ENCODE peak calls at places on chromosomes 7 and 10, in six cellular contexts. W, R, K, V, H and M are unnamed samples.

GRCh38 chr7:64634406-64635062 is 31.4 kb upstream of the ZNF107 start:
- DNase-seq in W (no peak), R (no peak), K (no peak), V (no peak), H (no peak), M (no peak)

GRCh38 chr7:128915841-128916642 is 5.5 kb upstream of the KCP start:
- DNase-seq in W (no peak), R (no peak), K (no peak), V (no peak), H (no peak), M (peak)

GRCh38 chr7:12571691-12572090 is 1.2 kb downstream of the SCIN start:
- DNase-seq in W (no peak), R (no peak), K (no peak), V (no peak), H (no peak), M (no peak)

GRCh38 chr10:129615921-129616525 is 149.0 kb downstream of the MGMT start:
- DNase-seq in W (no peak), R (no peak), K (no peak), V (no peak), H (no peak), M (no peak)

GRCh38 chr10:104809288-104810090 is 168.4 kb downstream of the SORCS3 start:
- DNase-seq in W (no peak), R (no peak), K (no peak), V (no peak), H (peak), M (no peak)

GRCh38 chr7:33757563-33758165 is 147.7 kb upstream of the BMPER start:
- DNase-seq in W (no peak), R (no peak), K (peak), V (peak), H (peak), M (no peak)

GRCh38 chr7:151011097-151011409 is 13.2 kb downstream of the ATG9B start:
- DNase-seq in W (no peak), R (no peak), K (no peak), V (no peak), H (no peak), M (no peak)

GRCh38 chr10:86216886-86217285 is 149.7 kb downstream of the GRID1 start:
- DNase-seq in W (no peak), R (no peak), K (no peak), V (no peak), H (no peak), M (no peak)

GRCh38 chr7:70387197-70387596 is 744.7 kb upstream of the GALNT17 start:
- DNase-seq in W (no peak), R (no peak), K (no peak), V (no peak), H (no peak), M (no peak)

GRCh38 chr10:78038105-78038504 is 4.4 kb downstream of the RPS24 start:
- DNase-seq in W (no peak), R (no peak), K (no peak), V (no peak), H (peak), M (peak)

GRCh38 chr7:155337946-155338631 is 40.4 kb downstream of the INSIG1 start:
- DNase-seq in W (no peak), R (no peak), K (no peak), V (no peak), H (no peak), M (no peak)

GRCh38 chr10:59770689-59771088 is 17.4 kb upstream of the MRLN start:
- DNase-seq in W (no peak), R (no peak), K (no peak), V (no peak), H (no peak), M (no peak)

GRCh38 chr10:89846786-89847185 is 145.4 kb downstream of the KIF20B start:
- DNase-seq in W (no peak), R (no peak), K (no peak), V (no peak), H (no peak), M (no peak)

GRCh38 chr10:3766046-3766761 is 18.8 kb downstream of the KLF6 start:
- DNase-seq in W (no peak), R (no peak), K (no peak), V (no peak), H (no peak), M (no peak)

GRCh38 chr7:131957338-131958025 is 401.1 kb upstream of the PODXL start:
- DNase-seq in W (no peak), R (no peak), K (no peak), V (no peak), H (no peak), M (no peak)

GRCh38 chr7:92602352-92603088 is 12.3 kb upstream of the FAM133B start:
- DNase-seq in W (no peak), R (no peak), K (no peak), V (no peak), H (peak), M (no peak)
- H3K27ac ChIP-seq in W (no peak), R (no peak), K (no peak), V (no peak), H (no peak), M (no peak)

GRCh38 chr10:6928531-6929080 is 348.5 kb upstream of the PRKCQ start:
- DNase-seq in W (no peak), R (no peak), K (no peak), V (peak), H (peak), M (no peak)
- H3K27ac ChIP-seq in W (peak), R (no peak), K (no peak), V (no peak), H (no peak), M (no peak)

DNA sequence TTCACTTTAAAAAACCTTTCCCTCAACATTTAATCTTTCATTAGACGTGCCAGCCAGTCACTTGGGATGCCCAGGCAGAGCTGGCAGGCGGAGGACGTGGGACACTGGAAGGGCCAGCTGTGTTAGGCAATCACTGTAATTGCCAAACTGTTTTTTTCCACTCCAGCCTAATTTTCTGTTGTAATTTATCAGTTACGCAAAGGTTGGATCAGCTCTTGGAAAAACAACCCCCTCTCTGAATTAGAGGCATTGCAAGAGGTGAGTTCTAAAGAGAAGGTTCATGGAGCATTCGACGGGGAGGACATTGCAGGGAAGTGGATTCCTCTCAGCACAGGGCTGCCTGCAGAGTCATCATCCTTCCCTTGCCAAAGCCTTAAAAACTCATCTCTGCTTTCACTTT is 272.5 kb upstream of the RNF32 start:
- DNase-seq in W (no peak), R (no peak), K (no peak), V (no peak), H (no peak), M (no peak)
- H3K27ac ChIP-seq in W (no peak), R (no peak), K (no peak), V (no peak), H (no peak), M (no peak)

GRCh38 chr10:79158004-79158340 is 89.2 kb downstream of the ZMIZ1 start:
- DNase-seq in W (no peak), R (no peak), K (no peak), V (no peak), H (no peak), M (no peak)

GRCh38 chr10:79158402-79159097 is 89.8 kb downstream of the ZMIZ1 start:
- DNase-seq in W (no peak), R (no peak), K (no peak), V (no peak), H (peak), M (no peak)

GRCh38 chr10:79159141-79159619 is 90.4 kb downstream of the ZMIZ1 start:
- DNase-seq in W (no peak), R (no peak), K (no peak), V (no peak), H (peak), M (no peak)

GRCh38 chr10:79155301-79156081 is 86.7 kb downstream of the ZMIZ1 start:
- DNase-seq in W (no peak), R (no peak), K (peak), V (no peak), H (peak), M (peak)

DNA sequence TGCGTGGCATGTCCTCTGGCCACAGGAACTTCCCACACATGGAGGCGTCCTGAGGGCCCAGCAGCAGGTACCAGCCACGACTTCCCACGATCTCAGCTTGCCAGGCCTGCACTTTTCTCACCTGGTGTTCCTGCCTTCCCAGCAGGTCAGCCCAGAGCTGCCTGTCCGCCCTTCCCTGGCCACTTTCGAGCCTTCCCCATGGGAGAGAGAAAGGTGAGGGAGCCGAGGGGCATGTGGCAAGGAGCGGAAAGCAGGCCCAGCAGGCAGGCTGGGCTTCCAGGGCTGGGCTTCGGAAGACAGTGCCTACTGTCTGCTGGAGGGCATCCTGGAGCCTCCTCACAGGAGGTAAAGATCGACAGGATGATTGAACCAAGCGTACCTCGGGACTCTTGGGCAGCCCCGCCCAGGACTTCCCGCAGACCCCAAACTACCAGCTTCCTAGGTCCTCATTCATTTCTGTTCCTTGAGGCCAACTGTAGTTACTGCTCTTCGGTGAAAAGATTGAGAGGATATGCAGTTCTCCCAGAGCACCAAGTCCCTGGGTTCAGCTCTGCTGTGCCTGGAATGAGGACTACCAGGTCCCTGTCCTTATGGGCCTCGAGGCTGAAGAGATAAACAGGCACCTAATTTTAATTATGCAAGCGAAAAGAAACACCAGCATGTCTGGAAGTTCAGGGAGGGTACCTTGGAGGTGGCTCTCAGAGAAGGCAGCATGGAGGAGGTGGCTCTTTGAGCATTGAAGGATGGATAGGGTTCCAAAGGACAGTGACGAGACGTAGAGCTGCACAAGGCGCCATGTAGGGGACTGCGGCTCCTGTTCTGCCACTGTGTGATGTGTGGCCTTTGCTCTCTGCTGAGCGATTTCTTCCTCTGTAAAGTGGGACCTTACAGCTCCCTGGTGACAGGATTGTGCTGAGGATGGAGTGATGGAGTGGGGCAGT is 87.8 kb downstream of the ZMIZ1 start:
- DNase-seq in W (no peak), R (no peak), K (no peak), V (no peak), H (no peak), M (no peak)
- H3K27ac ChIP-seq in W (peak), R (no peak), K (peak), V (peak), H (peak), M (peak)

DNA sequence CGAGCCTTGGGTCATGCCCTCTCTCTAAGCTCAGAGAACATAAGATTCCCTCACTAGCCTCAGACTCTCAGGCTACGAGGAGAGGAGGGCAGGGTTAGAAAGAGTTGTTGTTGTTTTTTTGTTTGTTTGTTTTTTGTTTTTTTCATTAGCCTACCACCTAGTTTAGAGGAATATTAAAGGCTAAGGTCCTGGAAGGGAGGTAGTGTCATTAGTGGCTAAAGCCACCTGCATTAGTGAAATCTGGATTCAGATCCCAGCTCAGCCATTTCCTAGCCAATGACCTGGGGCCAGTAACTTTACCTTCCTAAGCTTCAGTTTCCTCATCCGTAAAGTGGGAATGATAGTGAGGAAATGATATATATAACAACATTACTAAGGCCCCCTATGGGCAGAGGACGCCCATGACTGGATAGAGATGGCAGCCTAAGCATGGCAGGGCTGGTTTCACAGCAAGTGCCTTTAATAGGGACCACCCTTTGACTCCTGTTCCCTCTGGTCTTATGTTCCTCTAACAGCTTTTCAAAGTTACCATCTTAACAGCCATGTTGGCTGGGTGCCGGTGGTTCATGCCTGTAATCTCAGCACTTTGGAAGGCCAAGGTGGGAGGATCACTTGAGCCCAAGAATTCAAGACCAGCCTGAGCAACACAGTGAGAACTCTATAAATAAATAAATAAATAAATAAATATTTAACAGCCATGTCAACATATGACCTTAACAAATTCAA is 5.1 kb downstream of the DDIT4 start:
- DNase-seq in W (no peak), R (no peak), K (no peak), V (no peak), H (no peak), M (no peak)
- H3K27ac ChIP-seq in W (peak), R (no peak), K (no peak), V (no peak), H (no peak), M (no peak)

GRCh38 chr7:158125721-158126120 is 461.9 kb downstream of the PTPRN2 start:
- DNase-seq in W (no peak), R (no peak), K (no peak), V (no peak), H (no peak), M (no peak)

GRCh38 chr7:158126661-158127060 is 461.0 kb downstream of the PTPRN2 start:
- DNase-seq in W (no peak), R (no peak), K (no peak), V (no peak), H (no peak), M (no peak)

GRCh38 chr7:158124671-158125079 is 462.9 kb downstream of the PTPRN2 start:
- DNase-seq in W (no peak), R (no peak), K (no peak), V (no peak), H (no peak), M (no peak)

GRCh38 chr7:158123753-158124152 is 463.9 kb downstream of the PTPRN2 start:
- DNase-seq in W (no peak), R (no peak), K (no peak), V (no peak), H (no peak), M (no peak)

GRCh38 chr7:158125091-158125490 is 462.5 kb downstream of the PTPRN2 start:
- DNase-seq in W (no peak), R (no peak), K (no peak), V (no peak), H (no peak), M (no peak)
- H3K27ac ChIP-seq in W (no peak), R (no peak), K (no peak), V (no peak), H (no peak), M (no peak)

GRCh38 chr7:5393328-5393727 is 30.3 kb downstream of the TNRC18 start:
- DNase-seq in W (no peak), R (no peak), K (no peak), V (no peak), H (no peak), M (no peak)
- H3K27ac ChIP-seq in W (no peak), R (no peak), K (no peak), V (no peak), H (no peak), M (no peak)

GRCh38 chr7:142940968-142941535 is 1.8 kb downstream of the LLCFC1 start:
- DNase-seq in W (no peak), R (no peak), K (no peak), V (no peak), H (no peak), M (no peak)
- H3K27ac ChIP-seq in W (no peak), R (no peak), K (no peak), V (no peak), H (no peak), M (no peak)